ENCODE peak calls at places on chromosomes 4 and X, in four cellular contexts. One of them, this sample, is unnamed.

GRCh38 chrX:40550069-40550468 is 30.7 kb upstream of the ATP6AP2 start:
- DNase-seq in LoVo: no peak
- DNase-seq in GM23248: no peak
- DNase-seq in stimulated activated CD4-positive, alpha-beta T cell treated with anti-CD3 and anti-CD28 coated beads, Interleukin-1b, Interleukin-23, amount 100 ng/mL, for 1 hour: no peak
- DNase-seq in this sample: no peak

GRCh38 chr4:895596-895995 is 36.5 kb downstream of the GAK start:
- DNase-seq in LoVo: no peak
- DNase-seq in GM23248: no peak
- DNase-seq in stimulated activated CD4-positive, alpha-beta T cell treated with anti-CD3 and anti-CD28 coated beads, Interleukin-1b, Interleukin-23, amount 100 ng/mL, for 1 hour: no peak
- DNase-seq in this sample: no peak

GRCh38 chr4:104989363-104989762 is 157.3 kb upstream of the TET2 start:
- DNase-seq in GM23248: no peak
- DNase-seq in stimulated activated CD4-positive, alpha-beta T cell treated with anti-CD3 and anti-CD28 coated beads, Interleukin-1b, Interleukin-23, amount 100 ng/mL, for 1 hour: no peak
- DNase-seq in LoVo: no peak
- DNase-seq in this sample: peak

GRCh38 chr4:150794706-150795105 is 212.8 kb downstream of the MAB21L2 start:
- DNase-seq in LoVo: no peak
- DNase-seq in GM23248: no peak
- DNase-seq in stimulated activated CD4-positive, alpha-beta T cell treated with anti-CD3 and anti-CD28 coated beads, Interleukin-1b, Interleukin-23, amount 100 ng/mL, for 1 hour: no peak
- DNase-seq in this sample: no peak

GRCh38 chr4:159291176-159291575 is 188.3 kb downstream of the RAPGEF2 start:
- DNase-seq in GM23248: no peak
- DNase-seq in stimulated activated CD4-positive, alpha-beta T cell treated with anti-CD3 and anti-CD28 coated beads, Interleukin-1b, Interleukin-23, amount 100 ng/mL, for 1 hour: no peak
- DNase-seq in LoVo: no peak
- DNase-seq in this sample: no peak

GRCh38 chr4:55865228-55865806 is 11.9 kb downstream of the EXOC1 start:
- DNase-seq in GM23248: peak
- DNase-seq in LoVo: no peak
- DNase-seq in stimulated activated CD4-positive, alpha-beta T cell treated with anti-CD3 and anti-CD28 coated beads, Interleukin-1b, Interleukin-23, amount 100 ng/mL, for 1 hour: no peak
- DNase-seq in this sample: peak

GRCh38 chr4:7351014-7351413 is 83.7 kb downstream of the PSAPL1 start:
- DNase-seq in stimulated activated CD4-positive, alpha-beta T cell treated with anti-CD3 and anti-CD28 coated beads, Interleukin-1b, Interleukin-23, amount 100 ng/mL, for 1 hour: no peak
- DNase-seq in GM23248: no peak
- DNase-seq in LoVo: no peak
- DNase-seq in this sample: no peak

GRCh38 chr4:150462743-150463142 is 119.2 kb upstream of the MAB21L2 start:
- DNase-seq in stimulated activated CD4-positive, alpha-beta T cell treated with anti-CD3 and anti-CD28 coated beads, Interleukin-1b, Interleukin-23, amount 100 ng/mL, for 1 hour: no peak
- DNase-seq in LoVo: no peak
- DNase-seq in GM23248: no peak
- DNase-seq in this sample: peak

GRCh38 chr4:138982754-138983153 is 32.8 kb upstream of the NOCT start:
- DNase-seq in LoVo: no peak
- DNase-seq in stimulated activated CD4-positive, alpha-beta T cell treated with anti-CD3 and anti-CD28 coated beads, Interleukin-1b, Interleukin-23, amount 100 ng/mL, for 1 hour: no peak
- DNase-seq in GM23248: no peak
- DNase-seq in this sample: no peak

GRCh38 chrX:101906136-101906796 is 25.6 kb downstream of the ZMAT1 start:
- DNase-seq in GM23248: no peak
- DNase-seq in LoVo: no peak
- DNase-seq in stimulated activated CD4-positive, alpha-beta T cell treated with anti-CD3 and anti-CD28 coated beads, Interleukin-1b, Interleukin-23, amount 100 ng/mL, for 1 hour: no peak
- DNase-seq in this sample: no peak

GRCh38 chrX:152819732-152820131 is 10.8 kb downstream of the CETN2 start:
- DNase-seq in GM23248: peak
- DNase-seq in LoVo: no peak
- DNase-seq in stimulated activated CD4-positive, alpha-beta T cell treated with anti-CD3 and anti-CD28 coated beads, Interleukin-1b, Interleukin-23, amount 100 ng/mL, for 1 hour: no peak
- DNase-seq in this sample: peak

GRCh38 chr4:145808021-145808650 is 128.2 kb downstream of the C4orf51 start:
- DNase-seq in GM23248: peak
- DNase-seq in stimulated activated CD4-positive, alpha-beta T cell treated with anti-CD3 and anti-CD28 coated beads, Interleukin-1b, Interleukin-23, amount 100 ng/mL, for 1 hour: no peak
- DNase-seq in LoVo: peak
- DNase-seq in this sample: peak

GRCh38 chr4:42216569-42216968 is 64.1 kb upstream of the BEND4 start:
- DNase-seq in GM23248: no peak
- DNase-seq in stimulated activated CD4-positive, alpha-beta T cell treated with anti-CD3 and anti-CD28 coated beads, Interleukin-1b, Interleukin-23, amount 100 ng/mL, for 1 hour: no peak
- DNase-seq in LoVo: no peak
- DNase-seq in this sample: no peak

GRCh38 chrX:10597871-10598270 is 22.5 kb downstream of the MID1 start:
- DNase-seq in GM23248: peak
- DNase-seq in stimulated activated CD4-positive, alpha-beta T cell treated with anti-CD3 and anti-CD28 coated beads, Interleukin-1b, Interleukin-23, amount 100 ng/mL, for 1 hour: no peak
- DNase-seq in LoVo: no peak
- DNase-seq in this sample: peak

GRCh38 chrX:20320461-20321159 is 53.9 kb upstream of the RPS6KA3 start:
- DNase-seq in stimulated activated CD4-positive, alpha-beta T cell treated with anti-CD3 and anti-CD28 coated beads, Interleukin-1b, Interleukin-23, amount 100 ng/mL, for 1 hour: no peak
- DNase-seq in LoVo: no peak
- DNase-seq in GM23248: no peak
- DNase-seq in this sample: peak

GRCh38 chr4:128716325-128716724 is 93.2 kb upstream of the JADE1 start:
- DNase-seq in GM23248: no peak
- DNase-seq in stimulated activated CD4-positive, alpha-beta T cell treated with anti-CD3 and anti-CD28 coated beads, Interleukin-1b, Interleukin-23, amount 100 ng/mL, for 1 hour: no peak
- DNase-seq in LoVo: no peak
- DNase-seq in this sample: peak

GRCh38 chr4:153748378-153748777 is 11.4 kb downstream of the RNF175 start:
- DNase-seq in LoVo: peak
- DNase-seq in GM23248: peak
- DNase-seq in stimulated activated CD4-positive, alpha-beta T cell treated with anti-CD3 and anti-CD28 coated beads, Interleukin-1b, Interleukin-23, amount 100 ng/mL, for 1 hour: no peak
- DNase-seq in this sample: peak

GRCh38 chrX:53950130-53950733 is 94.0 kb downstream of the PHF8 start:
- DNase-seq in stimulated activated CD4-positive, alpha-beta T cell treated with anti-CD3 and anti-CD28 coated beads, Interleukin-1b, Interleukin-23, amount 100 ng/mL, for 1 hour: no peak
- DNase-seq in LoVo: no peak
- DNase-seq in GM23248: no peak
- DNase-seq in this sample: peak

GRCh38 chrX:7316280-7316679 is 168.3 kb upstream of the PUDP start:
- DNase-seq in LoVo: no peak
- DNase-seq in stimulated activated CD4-positive, alpha-beta T cell treated with anti-CD3 and anti-CD28 coated beads, Interleukin-1b, Interleukin-23, amount 100 ng/mL, for 1 hour: no peak
- DNase-seq in GM23248: peak
- DNase-seq in this sample: no peak

GRCh38 chr4:40992472-40993298 is 221.7 kb downstream of the APBB2 start:
- DNase-seq in stimulated activated CD4-positive, alpha-beta T cell treated with anti-CD3 and anti-CD28 coated beads, Interleukin-1b, Interleukin-23, amount 100 ng/mL, for 1 hour: no peak
- DNase-seq in GM23248: peak
- DNase-seq in LoVo: no peak
- DNase-seq in this sample: no peak

GRCh38 chr4:185201983-185202962 is 1.5 kb downstream of the CFAP97 start:
- DNase-seq in stimulated activated CD4-positive, alpha-beta T cell treated with anti-CD3 and anti-CD28 coated beads, Interleukin-1b, Interleukin-23, amount 100 ng/mL, for 1 hour: no peak
- DNase-seq in LoVo: no peak
- DNase-seq in GM23248: peak
- DNase-seq in this sample: peak

GRCh38 chrX:48736303-48736702 is 25.2 kb upstream of the GLOD5 start:
- DNase-seq in LoVo: no peak
- DNase-seq in stimulated activated CD4-positive, alpha-beta T cell treated with anti-CD3 and anti-CD28 coated beads, Interleukin-1b, Interleukin-23, amount 100 ng/mL, for 1 hour: no peak
- DNase-seq in GM23248: no peak
- DNase-seq in this sample: no peak

This sample was measured in adipocyte.